ENCODE peak calls at places on chromosome 13, in eight cellular contexts. R is SK-N-MC, L is endodermal cell, M is transverse colon, Q is left ventricle myocardium inferior, K is dorsolateral prefrontal cortex, X is stomach, A is uterus. V is an unnamed sample.
A peak's percentile ranks its signal among the peaks of the same experiment; 100 is the strongest.

GRCh38 chr13:102033316-102033715 is 368.5 kb downstream of the FGF14 start:
- DNase-seq in R (no peak), L (no peak), M (no peak), Q (no peak), K (no peak), X (no peak), A (no peak), V (no peak)

GRCh38 chr13:35881360-35881759 is 249.8 kb downstream of the DCLK1 start:
- DNase-seq in R (no peak), L (no peak), M (no peak), Q (no peak), K (peak; percentile 76), X (no peak), A (no peak), V (no peak)

GRCh38 chr13:28037399-28037798 is 48.9 kb upstream of the URAD start:
- DNase-seq in R (no peak), L (no peak), M (no peak), Q (no peak), K (no peak), X (no peak), A (no peak), V (no peak)

GRCh38 chr13:26529441-26529840 is 28.0 kb upstream of the WASF3 start:
- DNase-seq in R (peak; percentile 42), L (peak; percentile 92), M (peak; percentile 20), Q (peak; percentile 26), K (no peak), X (peak; percentile 27), A (no peak), V (peak; percentile 18)

GRCh38 chr13:41454170-41454569 is 3.2 kb upstream of the RGCC start:
- DNase-seq in R (no peak), L (no peak), M (no peak), Q (no peak), K (no peak), X (no peak), A (no peak), V (no peak)

GRCh38 chr13:39370554-39370953 is 232.4 kb downstream of the LHFPL6 start:
- DNase-seq in R (no peak), L (no peak), M (no peak), Q (peak; percentile 35), K (no peak), X (no peak), A (peak; percentile 49), V (no peak)

GRCh38 chr13:44748439-44748838 is 172.3 kb upstream of the TSC22D1 start:
- DNase-seq in R (no peak), L (no peak), M (peak; percentile 60), Q (no peak), K (no peak), X (no peak), A (no peak), V (no peak)

GRCh38 chr13:33855371-33855895 is 37.5 kb downstream of the RFC3 start:
- DNase-seq in R (no peak), L (no peak), M (no peak), Q (no peak), K (no peak), X (no peak), A (no peak), V (no peak)

GRCh38 chr13:92187378-92187989 is 789.1 kb downstream of the GPC5 start:
- DNase-seq in R (peak; percentile 58), L (peak; percentile 59), M (no peak), Q (no peak), K (no peak), X (no peak), A (no peak), V (peak; percentile 9)

GRCh38 chr13:105346141-105346766 is 1189.2 kb downstream of the EFNB2 start:
- DNase-seq in R (no peak), L (no peak), M (no peak), Q (no peak), K (no peak), X (no peak), A (no peak), V (no peak)

GRCh38 chr13:108915634-108916497 is 286.5 kb downstream of the MYO16 start:
- DNase-seq in R (no peak), L (peak; percentile 87), M (peak; percentile 81), Q (peak; percentile 58), K (no peak), X (peak; percentile 95), A (peak; percentile 90), V (peak; percentile 95)

GRCh38 chr13:41944229-41944628 is 16.7 kb downstream of the VWA8 start:
- DNase-seq in R (no peak), L (no peak), M (no peak), Q (no peak), K (no peak), X (no peak), A (no peak), V (no peak)

GRCh38 chr13:39350461-39350881 is 252.5 kb downstream of the LHFPL6 start:
- DNase-seq in R (peak; percentile 77), L (no peak), M (no peak), Q (peak; percentile 53), K (no peak), X (no peak), A (no peak), V (no peak)

GRCh38 chr13:73200432-73200831 is 141.6 kb downstream of the KLF5 start:
- DNase-seq in R (no peak), L (no peak), M (no peak), Q (no peak), K (no peak), X (peak; percentile 43), A (no peak), V (peak; percentile 33)

GRCh38 chr13:29125145-29125933 is 305.2 kb downstream of the MTUS2 start:
- DNase-seq in R (no peak), L (no peak), M (no peak), Q (no peak), K (no peak), X (no peak), A (no peak), V (no peak)
- H3K27ac ChIP-seq in R (no peak overlapping the region), L (no peak overlapping the region), M (no peak overlapping the region), Q (no peak overlapping the region), K (no peak overlapping the region), X (no peak overlapping the region), A (no peak overlapping the region), V (no peak overlapping the region)

GRCh38 chr13:50990540-50991506 is 81.2 kb downstream of the RNASEH2B start:
- DNase-seq in R (no peak), L (peak; percentile 77), M (peak; percentile 32), Q (peak; percentile 50), K (peak; percentile 57), X (no peak), A (peak; percentile 84), V (peak; percentile 17)
- H3K4me3 ChIP-seq in R (peak overlapping the region; percentile 13), L (no peak overlapping the region), M (no peak overlapping the region), Q (peak overlapping the region; percentile 33), K (peak overlapping the region; percentile 51), X (no peak overlapping the region), A (peak overlapping the region; percentile 13), V (no peak overlapping the region)

DNA sequence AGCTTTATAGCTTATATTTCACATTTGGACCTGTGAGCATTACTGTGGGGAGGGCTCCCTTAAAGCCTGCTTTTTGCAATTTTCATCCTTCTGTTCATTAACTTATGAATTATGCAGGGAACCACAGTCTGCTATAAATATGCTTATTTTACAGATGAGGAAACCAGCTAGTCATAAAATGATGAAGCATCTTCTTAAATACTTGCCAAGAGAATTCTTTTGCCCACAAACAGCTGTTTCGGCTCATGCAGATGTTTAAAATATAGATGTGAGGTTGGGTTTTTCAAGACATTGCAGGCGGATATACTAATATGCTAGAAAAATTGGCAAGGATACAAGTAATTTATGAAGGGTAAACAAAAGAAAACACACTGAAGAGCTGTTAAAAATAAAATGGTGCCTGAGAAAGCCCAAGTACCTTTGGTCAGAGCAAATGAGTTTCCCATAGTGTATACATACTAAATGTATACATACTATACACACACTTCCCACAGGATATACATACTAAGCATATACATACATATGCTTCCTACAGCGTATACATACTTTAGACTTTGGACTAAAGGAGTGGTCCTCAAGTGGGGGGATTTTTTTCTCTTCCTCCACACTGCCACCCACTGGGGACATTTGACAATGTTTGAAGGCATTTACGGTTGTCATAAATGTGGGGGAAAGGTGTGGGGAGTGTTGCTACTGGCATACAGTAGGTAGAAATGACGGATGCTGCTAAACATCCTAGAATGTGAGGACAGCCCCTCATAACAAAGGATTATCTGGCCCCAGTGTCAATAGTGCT is 164.9 kb upstream of the CSNK1A1L start:
- DNase-seq in R (no peak), L (no peak), M (no peak), Q (no peak), K (no peak), X (no peak), A (no peak), V (no peak)
- H3K27ac ChIP-seq in R (no peak overlapping the region), L (no peak overlapping the region), M (no peak overlapping the region), Q (no peak overlapping the region), K (no peak overlapping the region), X (no peak overlapping the region), A (no peak overlapping the region), V (no peak overlapping the region)

GRCh38 chr13:20573186-20573585 is 6.2 kb downstream of the IFT88 start:
- DNase-seq in R (no peak), L (no peak), M (no peak), Q (no peak), K (no peak), X (no peak), A (no peak), V (no peak)

GRCh38 chr13:20567881-20568528 is 1.0 kb downstream of the IFT88 start:
- DNase-seq in R (no peak), L (no peak), M (no peak), Q (no peak), K (no peak), X (no peak), A (no peak), V (no peak)

GRCh38 chr13:20573636-20574035 is 6.7 kb downstream of the IFT88 start:
- DNase-seq in R (no peak), L (no peak), M (no peak), Q (no peak), K (no peak), X (no peak), A (no peak), V (no peak)

GRCh38 chr13:20566917-20567755 is at the start of gene IFT88:
- DNase-seq in R (no peak), L (peak; percentile 96), M (peak; percentile 92), Q (peak; percentile 92), K (peak; percentile 82), X (peak; percentile 89), A (peak; percentile 84), V (peak; percentile 89)

GRCh38 chr13:20570540-20570939 is 3.6 kb downstream of the IFT88 start:
- DNase-seq in R (no peak), L (no peak), M (no peak), Q (no peak), K (no peak), X (no peak), A (no peak), V (no peak)
- H3K4me3 ChIP-seq in R (no peak overlapping the region), L (no peak overlapping the region), M (no peak overlapping the region), Q (no peak overlapping the region), K (no peak overlapping the region), X (no peak overlapping the region), A (no peak overlapping the region), V (no peak overlapping the region)